ENCODE peak calls at places on chromosome 10, in seven cellular contexts. S is KG1, F is RKO, R is T-helper 9 cell, V is RPMI7951, N is T-helper 1 cell, I is H7. L is an unnamed sample.

GRCh38 chr10:71476249-71477011 is 79.7 kb downstream of the CDH23 start:
- DNase-seq in S (peak), F (no peak), R (no peak), V (no peak), N (no peak), I (no peak), L (no peak)

GRCh38 chr10:124917168-124917938 is 24.6 kb upstream of the ZRANB1 start:
- DNase-seq in S (peak), F (peak), R (peak), V (peak), N (no peak), I (peak), L (peak)

GRCh38 chr10:99698504-99699080 is 33.3 kb downstream of the COX15 start:
- DNase-seq in S (no peak), F (no peak), R (no peak), V (peak), N (no peak), I (no peak), L (no peak)

GRCh38 chr10:30491832-30492530 is 58.0 kb downstream of the MAP3K8 start:
- DNase-seq in S (no peak), F (no peak), R (no peak), V (no peak), N (no peak), I (no peak), L (no peak)

GRCh38 chr10:11631890-11632587 is 20.6 kb upstream of the USP6NL start:
- DNase-seq in S (no peak), F (no peak), R (no peak), V (peak), N (no peak), I (no peak), L (no peak)

GRCh38 chr10:111126981-111127848 is 50.4 kb downstream of the ADRA2A start:
- DNase-seq in S (no peak), F (no peak), R (no peak), V (no peak), N (no peak), I (no peak), L (no peak)

GRCh38 chr10:101297901-101298451 is 56.0 kb upstream of the BTRC start:
- DNase-seq in S (no peak), F (peak), R (peak), V (peak), N (peak), I (peak), L (peak)

GRCh38 chr10:98331888-98332287 is 63.9 kb upstream of the LOXL4 start:
- DNase-seq in S (peak), F (no peak), R (no peak), V (no peak), N (no peak), I (peak), L (no peak)

GRCh38 chr10:6115824-6116350 is 27.1 kb downstream of the RBM17 start:
- DNase-seq in S (no peak), F (no peak), R (no peak), V (peak), N (no peak), I (no peak), L (no peak)

GRCh38 chr10:70799124-70799523 is 13.9 kb upstream of the TBATA start:
- DNase-seq in S (no peak), F (no peak), R (no peak), V (peak), N (no peak), I (no peak), L (no peak)

GRCh38 chr10:2949948-2950354 is 117.4 kb upstream of the PFKP start:
- DNase-seq in S (no peak), F (peak), R (no peak), V (peak), N (no peak), I (no peak), L (peak)

GRCh38 chr10:72625608-72626443 is at the start of gene MICU1:
- DNase-seq in S (peak), F (peak), R (peak), V (peak), N (peak), I (peak), L (peak)

GRCh38 chr10:63129888-63130287 is 3.2 kb upstream of the NRBF2 start:
- DNase-seq in S (no peak), F (no peak), R (no peak), V (no peak), N (no peak), I (peak), L (no peak)

GRCh38 chr10:132372516-132373095 is 24.4 kb upstream of the PWWP2B start:
- DNase-seq in S (no peak), F (no peak), R (no peak), V (no peak), N (no peak), I (peak), L (no peak)

GRCh38 chr10:32957341-32958084 is 517 bp downstream of the ITGB1 start:
- DNase-seq in S (no peak), F (no peak), R (no peak), V (peak), N (peak), I (peak), L (no peak)

GRCh38 chr10:99854860-99855259 is 72.4 kb downstream of the ABCC2 start:
- DNase-seq in S (no peak), F (peak), R (no peak), V (peak), N (no peak), I (no peak), L (no peak)

GRCh38 chr10:77351386-77351785 is 286.2 kb downstream of the KCNMA1 start:
- DNase-seq in S (no peak), F (no peak), R (no peak), V (peak), N (no peak), I (no peak), L (peak)

GRCh38 chr10:15652757-15653156 is 67.0 kb downstream of the ITGA8 start:
- DNase-seq in S (no peak), F (no peak), R (no peak), V (no peak), N (no peak), I (no peak), L (no peak)

GRCh38 chr10:118850418-118851061 is 95.8 kb upstream of the CACUL1 start:
- DNase-seq in S (peak), F (peak), R (peak), V (peak), N (no peak), I (peak), L (peak)

GRCh38 chr10:61793760-61794713 is 107.5 kb upstream of the ARID5B start:
- DNase-seq in S (no peak), F (no peak), R (no peak), V (peak), N (no peak), I (no peak), L (peak)

GRCh38 chr10:74898201-74898976 is 72.0 kb downstream of the KAT6B start:
- DNase-seq in S (no peak), F (no peak), R (no peak), V (no peak), N (no peak), I (no peak), L (no peak)

GRCh38 chr10:89548673-89549072 is 13.3 kb upstream of the SLC16A12 start:
- DNase-seq in S (no peak), F (no peak), R (no peak), V (no peak), N (no peak), I (no peak), L (no peak)

GRCh38 chr10:28754930-28755718 is 77.8 kb downstream of the BAMBI start:
- DNase-seq in S (no peak), F (no peak), R (no peak), V (no peak), N (no peak), I (no peak), L (no peak)

GRCh38 chr10:110353244-110354119 is 48.8 kb upstream of the SMNDC1 start:
- DNase-seq in S (no peak), F (peak), R (peak), V (peak), N (no peak), I (peak), L (peak)

GRCh38 chr10:13815766-13816165 is 229.0 kb downstream of the PRPF18 start:
- DNase-seq in S (no peak), F (peak), R (no peak), V (peak), N (no peak), I (no peak), L (peak)

GRCh38 chr10:110455440-110455839 is 42.3 kb upstream of the DUSP5 start:
- DNase-seq in S (no peak), F (no peak), R (no peak), V (no peak), N (no peak), I (no peak), L (no peak)

GRCh38 chr10:43305881-43306280 is 39.0 kb upstream of the RASGEF1A start:
- DNase-seq in S (no peak), F (peak), R (no peak), V (peak), N (no peak), I (no peak), L (peak)

GRCh38 chr10:125514206-125515162 is 168.5 kb downstream of the TEX36 start:
- DNase-seq in S (no peak), F (no peak), R (no peak), V (peak), N (no peak), I (no peak), L (peak)

GRCh38 chr10:32489935-32490334 is 44.0 kb downstream of the CCDC7 start:
- DNase-seq in S (no peak), F (no peak), R (no peak), V (no peak), N (no peak), I (no peak), L (no peak)

GRCh38 chr10:126504051-126504760 is 115.9 kb upstream of the ADAM12 start:
- DNase-seq in S (peak), F (peak), R (no peak), V (peak), N (no peak), I (peak), L (peak)

GRCh38 chr10:29667191-29667590 is 32.4 kb upstream of the SVIL start:
- DNase-seq in S (no peak), F (no peak), R (no peak), V (no peak), N (no peak), I (peak), L (no peak)

GRCh38 chr10:125551247-125551646 is 131.7 kb downstream of the TEX36 start:
- DNase-seq in S (no peak), F (no peak), R (no peak), V (no peak), N (no peak), I (no peak), L (no peak)

GRCh38 chr10:61975107-61975932 is 73.8 kb downstream of the ARID5B start:
- DNase-seq in S (no peak), F (peak), R (no peak), V (peak), N (no peak), I (no peak), L (peak)

L was measured in M059J.